ENCODE peak calls at places on chromosomes 12 and 14, in four cellular contexts. One of them, this sample, is unnamed.

GRCh38 chr14:76514599-76514998 is 138.7 kb downstream of the ESRRB start:
- DNase-seq in GM23248: peak
- DNase-seq in DMS79 treated with DMSO at 0.1 percent for 48 hours: no peak
- DNase-seq in NCI-H774: no peak
- DNase-seq in this sample: no peak

GRCh38 chr12:92042791-92043531 is 102.7 kb downstream of the BTG1 start:
- DNase-seq in GM23248: peak
- DNase-seq in DMS79 treated with DMSO at 0.1 percent for 48 hours: no peak
- DNase-seq in NCI-H774: no peak
- DNase-seq in this sample: no peak

GRCh38 chr12:68839183-68840147 is 31.5 kb downstream of the MDM2 start:
- DNase-seq in NCI-H774: no peak
- DNase-seq in DMS79 treated with DMSO at 0.1 percent for 48 hours: no peak
- DNase-seq in GM23248: no peak
- DNase-seq in this sample: no peak

GRCh38 chr12:44696542-44696941 is 179.6 kb downstream of the NELL2 start:
- DNase-seq in NCI-H774: no peak
- DNase-seq in GM23248: no peak
- DNase-seq in DMS79 treated with DMSO at 0.1 percent for 48 hours: no peak
- DNase-seq in this sample: no peak

GRCh38 chr14:93317200-93317599 is 15.6 kb downstream of the BTBD7 start:
- DNase-seq in NCI-H774: no peak
- DNase-seq in GM23248: no peak
- DNase-seq in DMS79 treated with DMSO at 0.1 percent for 48 hours: peak
- DNase-seq in this sample: no peak

GRCh38 chr14:54002653-54003052 is 46.0 kb upstream of the BMP4 start:
- DNase-seq in NCI-H774: no peak
- DNase-seq in DMS79 treated with DMSO at 0.1 percent for 48 hours: no peak
- DNase-seq in GM23248: peak
- DNase-seq in this sample: no peak

GRCh38 chr12:131787143-131787660 is 41.0 kb upstream of the MMP17 start:
- DNase-seq in GM23248: no peak
- DNase-seq in DMS79 treated with DMSO at 0.1 percent for 48 hours: no peak
- DNase-seq in NCI-H774: no peak
- DNase-seq in this sample: no peak

GRCh38 chr12:1533205-1533601 is 61.2 kb downstream of the FBXL14 start:
- DNase-seq in DMS79 treated with DMSO at 0.1 percent for 48 hours: no peak
- DNase-seq in NCI-H774: no peak
- DNase-seq in GM23248: peak
- DNase-seq in this sample: no peak

GRCh38 chr14:65211341-65211987 is 109.1 kb upstream of the MAX start:
- DNase-seq in NCI-H774: no peak
- DNase-seq in DMS79 treated with DMSO at 0.1 percent for 48 hours: no peak
- DNase-seq in GM23248: peak
- DNase-seq in this sample: no peak

GRCh38 chr14:78611031-78611430 is 440.9 kb downstream of the NRXN3 start:
- DNase-seq in GM23248: no peak
- DNase-seq in DMS79 treated with DMSO at 0.1 percent for 48 hours: no peak
- DNase-seq in NCI-H774: no peak
- DNase-seq in this sample: no peak